ENCODE peak calls at places on chromosomes 2 and 18, in five cellular contexts. S, A, T, Z and V are unnamed samples.

GRCh38 chr2:238636269-238637073 is 209.7 kb downstream of the ASB1 start:
- DNase-seq in Z (no peak), T (no peak), A (no peak), S (no peak), V (no peak)

GRCh38 chr2:127624321-127625145 is 21.4 kb upstream of the GPR17 start:
- DNase-seq in T (no peak), S (no peak), A (no peak), Z (peak), V (no peak)

GRCh38 chr2:114286438-114286837 is 156.0 kb upstream of the DPP10 start:
- DNase-seq in A (no peak), T (no peak), Z (no peak), S (no peak), V (no peak)

GRCh38 chr18:45771587-45771986 is 47.6 kb downstream of the SLC14A1 start:
- DNase-seq in A (no peak), T (no peak), Z (no peak), S (no peak), V (no peak)

GRCh38 chr18:48455555-48456478 is 46.6 kb upstream of the ZBTB7C start:
- DNase-seq in A (peak), Z (no peak), T (peak), S (no peak), V (no peak)

GRCh38 chr18:72648079-72648478 is 103.9 kb upstream of the CBLN2 start:
- DNase-seq in S (no peak), Z (no peak), T (no peak), A (no peak), V (no peak)

GRCh38 chr2:48343571-48344440 is 186.1 kb upstream of the STON1 start:
- DNase-seq in Z (no peak), S (no peak), A (no peak), T (no peak), V (no peak)

GRCh38 chr2:62596061-62596658 is 90.2 kb upstream of the TMEM17 start:
- DNase-seq in Z (no peak), A (no peak), S (no peak), T (no peak), V (no peak)

GRCh38 chr2:234339016-234339415 is 157.9 kb downstream of the ARL4C start:
- DNase-seq in A (no peak), S (no peak), Z (no peak), T (no peak), V (no peak)

GRCh38 chr18:44708451-44709083 is 27.9 kb downstream of the SETBP1 start:
- DNase-seq in T (no peak), S (no peak), A (no peak), Z (no peak), V (no peak)

GRCh38 chr2:222701709-222702108 is 30.3 kb downstream of the MOGAT1 start:
- DNase-seq in Z (no peak), T (no peak), A (no peak), S (no peak), V (no peak)

GRCh38 chr18:9817286-9817685 is 68.5 kb upstream of the TXNDC2 start:
- DNase-seq in T (no peak), A (no peak), S (no peak), Z (no peak), V (no peak)

GRCh38 chr2:222900354-222900753 is 39.5 kb downstream of the ACSL3 start:
- DNase-seq in Z (no peak), T (no peak), A (no peak), S (no peak), V (no peak)

GRCh38 chr2:77479895-77480294 is 42.3 kb downstream of the LRRTM4 start:
- DNase-seq in Z (no peak), T (no peak), A (no peak), S (no peak), V (no peak)

GRCh38 chr2:178225011-178225817 is 30.9 kb downstream of the OSBPL6 start:
- DNase-seq in S (no peak), A (no peak), T (no peak), Z (no peak), V (no peak)

GRCh38 chr18:3814840-3815239 is 364.9 kb downstream of the TGIF1 start:
- DNase-seq in S (no peak), A (no peak), Z (no peak), T (no peak), V (no peak)

GRCh38 chr2:218383892-218384519 is 1.9 kb downstream of the SLC11A1 start:
- DNase-seq in T (no peak), S (no peak), A (no peak), Z (no peak), V (peak)

GRCh38 chr2:240322231-240322955 is 113.1 kb upstream of the GPC1 start:
- DNase-seq in Z (peak), A (no peak), T (no peak), S (no peak), V (no peak)

GRCh38 chr2:173982918-173983317 is 17.7 kb upstream of the SP3 start:
- DNase-seq in T (no peak), S (no peak), A (no peak), Z (no peak), V (no peak)

GRCh38 chr2:39058101-39058500 is 62.8 kb downstream of the SOS1 start:
- DNase-seq in T (no peak), S (no peak), Z (no peak), A (no peak), V (no peak)

GRCh38 chr2:119934319-119934718 is 78.6 kb upstream of the EPB41L5 start:
- DNase-seq in Z (no peak), S (no peak), T (no peak), A (no peak), V (no peak)
- TF ChIP-seq CTCF in Z (no peak), S (no peak), T (no peak), A (no peak), V (no peak)

DNA sequence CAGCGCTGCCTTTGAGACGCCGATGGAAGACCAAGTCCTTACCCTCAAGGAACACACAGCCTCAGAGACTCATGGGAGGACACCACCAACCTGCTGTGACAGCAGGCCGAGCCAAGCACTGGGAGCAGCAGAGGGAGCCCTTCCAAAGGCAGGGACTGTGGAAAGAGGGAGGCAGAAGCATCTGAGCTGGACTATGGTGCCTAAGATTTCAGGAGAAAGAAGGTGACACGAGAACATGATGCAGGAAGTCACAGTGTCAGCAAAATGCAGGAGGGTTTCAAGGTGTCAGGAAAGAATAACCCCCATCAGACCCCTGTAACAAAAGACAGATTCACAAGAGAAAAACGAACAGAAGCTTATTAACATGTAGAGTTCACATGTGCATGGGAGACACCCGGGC is 24.2 kb upstream of the COX7A2L start:
- DNase-seq in T (no peak), Z (no peak), S (no peak), A (no peak), V (no peak)
- TF ChIP-seq CTCF in T (no peak), Z (peak), S (no peak), A (no peak), V (no peak)

GRCh38 chr2:22375094-22375493 is 1009.9 kb upstream of the KLHL29 start:
- DNase-seq in T (no peak), Z (no peak), S (no peak), A (no peak), V (no peak)
- TF ChIP-seq CTCF in T (no peak), Z (no peak), S (no peak), A (no peak), V (no peak)

GRCh38 chr2:11068079-11068741 is 87.1 kb upstream of the SLC66A3 start:
- DNase-seq in S (no peak), A (no peak), Z (no peak), T (no peak), V (no peak)
- TF ChIP-seq CTCF in S (no peak), A (no peak), Z (no peak), T (no peak), V (no peak)

GRCh38 chr2:138814123-138814883 is 34.1 kb upstream of the NXPH2 start:
- DNase-seq in A (no peak), S (no peak), T (peak), Z (no peak), V (peak)
- TF ChIP-seq CTCF in A (no peak), S (no peak), T (peak), Z (peak), V (peak)